ENCODE peak calls at places on chromosome 1, in five cellular contexts. W, Z, P, K and H are unnamed samples.

GRCh38 chr1:53518775-53519174 is 59.6 kb downstream of the DMRTB1 start:
- DNase-seq in W (no peak), Z (no peak), P (no peak), K (no peak), H (no peak)

GRCh38 chr1:41362749-41363631 is 1.8 kb downstream of the FOXO6 start:
- DNase-seq in W (peak; percentile 49), Z (no peak), P (no peak), K (no peak), H (no peak)

GRCh38 chr1:112713466-112714312 is 1.4 kb downstream of the PPM1J start:
- DNase-seq in W (no peak), Z (peak; percentile 28), P (no peak), K (no peak), H (no peak)

GRCh38 chr1:8348777-8349472 is 31.0 kb downstream of the SLC45A1 start:
- DNase-seq in W (peak; percentile 58), Z (peak; percentile 84), P (peak; percentile 78), K (peak; percentile 31), H (no peak)

GRCh38 chr1:194908643-194909042 is 1699.6 kb downstream of the KCNT2 start:
- DNase-seq in W (no peak), Z (no peak), P (no peak), K (no peak), H (no peak)

GRCh38 chr1:85148524-85149250 is 52.1 kb downstream of the SYDE2 start:
- DNase-seq in W (no peak), Z (no peak), P (no peak), K (no peak), H (no peak)

GRCh38 chr1:111476761-111477309 is 3.1 kb downstream of the C1orf162 start:
- DNase-seq in W (no peak), Z (no peak), P (no peak), K (no peak), H (no peak)

GRCh38 chr1:227094249-227094966 is 154.3 kb downstream of the COQ8A start:
- DNase-seq in W (peak; percentile 51), Z (no peak), P (no peak), K (no peak), H (no peak)

GRCh38 chr1:117541003-117541402 is 64.8 kb upstream of the TENT5C start:
- DNase-seq in W (no peak), Z (no peak), P (no peak), K (no peak), H (no peak)

GRCh38 chr1:64766385-64766784 is 21.5 kb downstream of the RAVER2 start:
- DNase-seq in W (no peak), Z (no peak), P (no peak), K (no peak), H (no peak)

GRCh38 chr1:183676515-183677189 is 23.5 kb upstream of the APOBEC4 start:
- DNase-seq in W (no peak), Z (no peak), P (no peak), K (no peak), H (no peak)

GRCh38 chr1:44884746-44885145 is 41.7 kb upstream of the PTCH2 start:
- DNase-seq in W (peak; percentile 84), Z (no peak), P (no peak), K (peak; percentile 28), H (no peak)

GRCh38 chr1:156859523-156860112 is 701 bp upstream of the INSRR start:
- DNase-seq in W (no peak), Z (peak; percentile 56), P (peak; percentile 39), K (no peak), H (no peak)

GRCh38 chr1:6672558-6672957 is 29.1 kb downstream of the DNAJC11 start:
- DNase-seq in W (no peak), Z (no peak), P (no peak), K (no peak), H (no peak)

GRCh38 chr1:111719561-111720239 is 19.5 kb downstream of the INKA2 start:
- DNase-seq in W (no peak), Z (no peak), P (no peak), K (no peak), H (no peak)

GRCh38 chr1:101004666-101005065 is 20.9 kb downstream of the DPH5 start:
- DNase-seq in W (no peak), Z (no peak), P (no peak), K (no peak), H (no peak)

GRCh38 chr1:93615201-93616150 is 66.2 kb downstream of the BCAR3 start:
- DNase-seq in W (no peak), Z (no peak), P (peak; percentile 53), K (no peak), H (no peak)

GRCh38 chr1:35164893-35165292 is 28.1 kb downstream of the SFPQ start:
- DNase-seq in W (no peak), Z (no peak), P (no peak), K (no peak), H (no peak)

GRCh38 chr1:24292100-24292499 is 27.1 kb upstream of the GRHL3 start:
- DNase-seq in W (no peak), Z (no peak), P (no peak), K (no peak), H (no peak)

GRCh38 chr1:115670476-115671175 is 28.9 kb downstream of the VANGL1 start:
- DNase-seq in W (peak; percentile 91), Z (no peak), P (no peak), K (no peak), H (no peak)

GRCh38 chr1:162144853-162145252 is 75.4 kb downstream of the NOS1AP start:
- DNase-seq in W (peak; percentile 57), Z (peak; percentile 56), P (no peak), K (no peak), H (no peak)

GRCh38 chr1:193176113-193176512 is 10.3 kb downstream of the B3GALT2 start:
- DNase-seq in W (no peak), Z (no peak), P (no peak), K (no peak), H (no peak)

GRCh38 chr1:150535511-150536281 is 13.5 kb upstream of the ADAMTSL4 start:
- DNase-seq in W (no peak), Z (peak; percentile 11), P (no peak), K (no peak), H (no peak)

GRCh38 chr1:212287261-212287895 is 2.2 kb downstream of the PPP2R5A start:
- DNase-seq in W (no peak), Z (peak; percentile 10), P (no peak), K (no peak), H (no peak)

GRCh38 chr1:116920211-116920610 is 10.5 kb downstream of the PTGFRN start:
- DNase-seq in W (no peak), Z (no peak), P (no peak), K (no peak), H (no peak)

GRCh38 chr1:71023515-71023914 is 24.1 kb downstream of the PTGER3 start:
- DNase-seq in W (no peak), Z (no peak), P (no peak), K (no peak), H (no peak)

GRCh38 chr1:26574018-26574417 is 44.5 kb downstream of the RPS6KA1 start:
- DNase-seq in W (no peak), Z (no peak), P (no peak), K (no peak), H (no peak)

GRCh38 chr1:2300851-2301606 is 72.9 kb downstream of the SKI start:
- DNase-seq in W (no peak), Z (no peak), P (peak; percentile 75), K (peak; percentile 29), H (no peak)

GRCh38 chr1:165686971-165687433 is 11.4 kb downstream of the ALDH9A1 start:
- DNase-seq in W (no peak), Z (no peak), P (no peak), K (no peak), H (no peak)

GRCh38 chr1:67689267-67690017 is 4.4 kb downstream of the GADD45A start:
- DNase-seq in W (no peak), Z (no peak), P (no peak), K (no peak), H (no peak)

GRCh38 chr1:64550946-64551345 is 81.0 kb downstream of the CACHD1 start:
- DNase-seq in W (no peak), Z (no peak), P (no peak), K (no peak), H (no peak)

GRCh38 chr1:243341074-243341473 is 85.2 kb downstream of the SDCCAG8 start:
- DNase-seq in W (no peak), Z (no peak), P (no peak), K (no peak), H (no peak)

GRCh38 chr1:101002551-101002950 is 23.0 kb downstream of the DPH5 start:
- DNase-seq in W (no peak), Z (no peak), P (no peak), K (no peak), H (no peak)

GRCh38 chr1:154760469-154760933 is 109.6 kb downstream of the KCNN3 start:
- DNase-seq in W (peak; percentile 25), Z (peak; percentile 83), P (peak; percentile 88), K (no peak), H (no peak)

GRCh38 chr1:164682570-164682969 is 123.6 kb downstream of the PBX1 start:
- DNase-seq in W (no peak), Z (no peak), P (no peak), K (no peak), H (no peak)

GRCh38 chr1:229625893-229626831 is at the start of the genes TAF5L and URB2:
- DNase-seq in W (peak; percentile 96), Z (peak; percentile 97), P (peak; percentile 88), K (peak; percentile 86), H (peak; percentile 72)

GRCh38 chr1:161487483-161487827 is 17.8 kb upstream of the FCGR2A start:
- DNase-seq in W (no peak), Z (no peak), P (no peak), K (no peak), H (peak; percentile 41)

GRCh38 chr1:63797056-63797726 is 23.4 kb downstream of the ROR1 start:
- DNase-seq in W (no peak), Z (no peak), P (no peak), K (no peak), H (no peak)